ENCODE peak calls at places on chromosomes 13 and 19, in four cellular contexts. T is naive thymus-derived CD4-positive, alpha-beta T cell; B is activated CD4-positive, alpha-beta T cell treated with anti-CD3 and anti-CD28 coated beads for 24 hours; L is HT-29. S is an unnamed sample.
A peak's percentile ranks its signal among the peaks of the same experiment; 100 is the strongest.

GRCh38 chr19:31149306-31149975 is 199.8 kb downstream of the TSHZ3 start:
- DNase-seq in T (no peak), B (no peak), L (no peak), S (no peak)

GRCh38 chr13:47033216-47033615 is 136.4 kb upstream of the HTR2A start:
- DNase-seq in T (no peak), B (no peak), L (no peak), S (no peak)

GRCh38 chr19:47094557-47095517 is 18.7 kb downstream of the ZC3H4 start:
- DNase-seq in T (peak; percentile 67), B (no peak), L (peak; percentile 84), S (no peak)

GRCh38 chr13:40599146-40599545 is 67.3 kb downstream of the FOXO1 start:
- DNase-seq in T (no peak), B (no peak), L (no peak), S (no peak)

GRCh38 chr13:52975969-52976368 is 52.6 kb upstream of the OLFM4 start:
- DNase-seq in T (no peak), B (no peak), L (no peak), S (no peak)

GRCh38 chr13:42330991-42331390 is 59.0 kb downstream of the AKAP11 start:
- DNase-seq in T (no peak), B (no peak), L (no peak), S (no peak)

GRCh38 chr19:38648789-38649304 is 1.4 kb downstream of the ACTN4 start:
- DNase-seq in T (no peak), B (no peak), L (peak; percentile 68), S (no peak)

GRCh38 chr13:27446986-27447583 is 3.3 kb downstream of the MTIF3 start:
- DNase-seq in T (no peak), B (no peak), L (no peak), S (no peak)

GRCh38 chr19:33640773-33641172 is 19.0 kb downstream of the CHST8 start:
- DNase-seq in T (no peak), B (no peak), L (no peak), S (no peak)

GRCh38 chr13:112725346-112726017 is 35.6 kb downstream of the ATP11A start:
- DNase-seq in T (no peak), B (no peak), L (peak; percentile 37), S (no peak)

GRCh38 chr19:709965-710714 is 1.4 kb downstream of the PALM start:
- DNase-seq in T (no peak), B (no peak), L (no peak), S (no peak)

GRCh38 chr13:106033634-106034033 is 501.8 kb downstream of the EFNB2 start:
- DNase-seq in T (no peak), B (no peak), L (peak; percentile 19), S (no peak)

GRCh38 chr19:55333870-55334269 is 5.8 kb upstream of the KMT5C start:
- DNase-seq in T (no peak), B (no peak), L (peak; percentile 98), S (no peak)

GRCh38 chr19:38690832-38691231 is 43.4 kb downstream of the ACTN4 start:
- DNase-seq in T (no peak), B (no peak), L (no peak), S (no peak)

GRCh38 chr19:46759817-46760333 is 13.6 kb upstream of the STRN4 start:
- DNase-seq in T (no peak), B (no peak), L (no peak), S (no peak)

GRCh38 chr19:8614455-8614854 is 3.9 kb upstream of the ADAMTS10 start:
- DNase-seq in T (no peak), B (no peak), L (no peak), S (no peak)

GRCh38 chr19:30053558-30053957 is 111.5 kb downstream of the URI1 start:
- DNase-seq in T (no peak), B (no peak), L (no peak), S (no peak)

GRCh38 chr19:16921766-16922591 is 33.2 kb downstream of the F2RL3 start:
- DNase-seq in T (no peak), B (no peak), L (no peak), S (no peak)

GRCh38 chr13:32669030-32669646 is 82.9 kb downstream of the PDS5B start:
- DNase-seq in T (no peak), B (no peak), L (peak; percentile 88), S (no peak)

GRCh38 chr13:40665754-40666057 is 735 bp downstream of the FOXO1 start:
- DNase-seq in T (peak; percentile 57), B (no peak), L (no peak), S (no peak)

GRCh38 chr19:55247621-55248099 is 11.2 kb downstream of the PPP6R1 start:
- DNase-seq in T (no peak), B (no peak), L (peak; percentile 82), S (no peak)

GRCh38 chr13:106096661-106097092 is 438.8 kb downstream of the EFNB2 start:
- DNase-seq in T (no peak), B (no peak), L (peak; percentile 90), S (no peak)

GRCh38 chr19:50204811-50205675 is 1.6 kb downstream of the MYH14 start:
- DNase-seq in T (no peak), B (no peak), L (peak; percentile 99), S (no peak)

GRCh38 chr13:27476943-27477681 is 26.7 kb upstream of the MTIF3 start:
- DNase-seq in T (no peak), B (no peak), L (peak; percentile 86), S (no peak)

GRCh38 chr13:113364371-113364932 is 522 bp upstream of the GRTP1 start:
- DNase-seq in T (no peak), B (no peak), L (no peak), S (no peak)

GRCh38 chr13:23617551-23618014 is 47.4 kb downstream of the TNFRSF19 start:
- DNase-seq in T (no peak), B (no peak), L (no peak), S (no peak)

GRCh38 chr13:84961023-84961422 is 838.2 kb downstream of the SLITRK6 start:
- DNase-seq in T (no peak), B (no peak), L (no peak), S (no peak)

GRCh38 chr19:37333457-37333856 is 37.4 kb upstream of the ZNF527 start:
- DNase-seq in T (no peak), B (no peak), L (no peak), S (no peak)

GRCh38 chr19:17830567-17831418 is 9.5 kb upstream of the INSL3 start:
- DNase-seq in T (peak; percentile 55), B (peak; percentile 43), L (peak; percentile 74), S (no peak)

GRCh38 chr13:97028441-97029299 is 34.4 kb upstream of the OXGR1 start:
- DNase-seq in T (peak; percentile 41), B (peak; percentile 25), L (peak; percentile 90), S (peak; percentile 1)

GRCh38 chr19:12047868-12048267 is 4.9 kb downstream of the ZNF878 start:
- DNase-seq in T (no peak), B (no peak), L (no peak), S (no peak)

GRCh38 chr13:44648392-44649117 is 72.4 kb upstream of the TSC22D1 start:
- DNase-seq in T (no peak), B (no peak), L (peak; percentile 43), S (no peak)

S was measured in substantia nigra.